ENCODE peak calls at places on chromosomes 12 and 14, in eight cellular contexts. T, L, K, X, H, S, Y and V are unnamed samples.

GRCh38 chr12:56877195-56878009 is 56.8 kb downstream of the SDR9C7 start:
- DNase-seq in L (no peak), S (no peak), K (no peak), H (no peak), Y (no peak), T (no peak), X (no peak), V (no peak)

GRCh38 chr12:29961231-29961630 is 177.5 kb upstream of the TMTC1 start:
- DNase-seq in H (no peak), T (no peak), Y (no peak), S (no peak), X (no peak), K (no peak), L (no peak), V (no peak)

GRCh38 chr14:47675489-47676300 is at the start of gene MDGA2:
- DNase-seq in L (no peak), X (no peak), K (no peak), T (peak), S (no peak), H (no peak), Y (no peak), V (no peak)

GRCh38 chr12:32997471-32997870 is 100.9 kb upstream of the PKP2 start:
- DNase-seq in T (no peak), H (no peak), S (no peak), K (no peak), Y (no peak), X (no peak), L (no peak), V (no peak)

GRCh38 chr12:15726029-15726756 is 63.0 kb downstream of the EPS8 start:
- DNase-seq in T (no peak), L (no peak), Y (peak), H (no peak), X (no peak), K (no peak), S (no peak), V (no peak)

GRCh38 chr12:43914923-43915468 is 79.1 kb downstream of the TMEM117 start:
- DNase-seq in X (no peak), K (no peak), L (no peak), T (peak), Y (peak), H (no peak), S (peak), V (no peak)

GRCh38 chr14:90757452-90757851 is 58.8 kb downstream of the TTC7B start:
- DNase-seq in T (no peak), H (no peak), Y (no peak), K (no peak), X (no peak), S (no peak), L (no peak), V (no peak)

GRCh38 chr12:52372216-52373154 is 5.2 kb upstream of the KRT85 start:
- DNase-seq in X (no peak), T (peak), K (peak), Y (peak), H (no peak), S (peak), L (peak), V (peak)

GRCh38 chr14:54719406-54719805 is 152.5 kb downstream of the SAMD4A start:
- DNase-seq in K (no peak), H (no peak), L (no peak), S (no peak), Y (no peak), X (no peak), T (no peak), V (no peak)

GRCh38 chr12:54606556-54606955 is 18.1 kb upstream of the PPP1R1A start:
- DNase-seq in S (no peak), X (no peak), Y (no peak), K (no peak), L (no peak), T (no peak), H (no peak), V (no peak)

GRCh38 chr12:21239866-21240265 is 94.9 kb downstream of the SLCO1A2 start:
- DNase-seq in K (no peak), L (no peak), S (no peak), Y (peak), T (no peak), H (no peak), X (no peak), V (no peak)

GRCh38 chr12:131197490-131197889 is 243.8 kb downstream of the ADGRD1 start:
- DNase-seq in L (no peak), S (no peak), X (no peak), H (no peak), Y (no peak), K (no peak), T (no peak), V (no peak)

GRCh38 chr12:106819991-106820390 is 45.5 kb downstream of the RIC8B start:
- DNase-seq in T (no peak), Y (no peak), S (no peak), X (no peak), H (no peak), K (no peak), L (no peak), V (no peak)

GRCh38 chr12:63083046-63083445 is 68.0 kb downstream of the AVPR1A start:
- DNase-seq in X (no peak), K (no peak), L (no peak), S (no peak), T (no peak), Y (no peak), H (no peak), V (no peak)

GRCh38 chr14:55706893-55707292 is 126.9 kb downstream of the KTN1 start:
- DNase-seq in S (peak), K (no peak), X (no peak), T (no peak), H (no peak), L (no peak), Y (no peak), V (no peak)

GRCh38 chr12:1573960-1574862 is 20.2 kb downstream of the FBXL14 start:
- DNase-seq in S (no peak), K (no peak), L (no peak), Y (no peak), X (no peak), T (peak), H (no peak), V (no peak)

GRCh38 chr14:31712244-31713127 is 151.3 kb downstream of the NUBPL start:
- DNase-seq in L (no peak), X (no peak), T (no peak), Y (no peak), K (no peak), S (no peak), H (no peak), V (no peak)

GRCh38 chr12:101566318-101566717 is 28.5 kb upstream of the MYBPC1 start:
- DNase-seq in L (no peak), K (no peak), T (no peak), H (no peak), X (no peak), Y (no peak), S (no peak), V (no peak)

GRCh38 chr14:104383088-104383805 is 196.3 kb upstream of the C14orf180 start:
- DNase-seq in X (no peak), L (no peak), H (peak), S (no peak), T (no peak), K (no peak), Y (no peak), V (no peak)

GRCh38 chr14:106766145-106766544 is 1239.8 kb downstream of the TMEM121 start:
- DNase-seq in T (no peak), S (no peak), Y (no peak), H (no peak), L (no peak), K (no peak), X (no peak), V (no peak)

GRCh38 chr14:36857842-36858445 is 196.3 kb downstream of the PAX9 start:
- DNase-seq in X (no peak), S (no peak), H (no peak), Y (no peak), K (no peak), L (no peak), T (no peak), V (no peak)

GRCh38 chr12:38370311-38370710 is 53.7 kb downstream of the ALG10B start:
- DNase-seq in L (no peak), K (no peak), Y (no peak), X (no peak), S (no peak), H (no peak), T (no peak), V (no peak)

GRCh38 chr12:132479938-132480619 is 9.9 kb upstream of the FBRSL1 start:
- DNase-seq in X (no peak), H (no peak), Y (no peak), S (no peak), T (no peak), K (no peak), L (no peak), V (no peak)

GRCh38 chr14:58146399-58146798 is 5.6 kb downstream of the ARMH4 start:
- DNase-seq in T (no peak), X (no peak), L (no peak), Y (no peak), S (no peak), K (no peak), H (no peak), V (no peak)

GRCh38 chr12:110035534-110036104 is 12.7 kb downstream of the C12orf76 start:
- DNase-seq in Y (no peak), S (no peak), X (no peak), L (no peak), T (no peak), H (no peak), K (no peak), V (no peak)

GRCh38 chr14:35331605-35332516 is 39.7 kb downstream of the PSMA6 start:
- DNase-seq in X (no peak), Y (peak), T (no peak), H (no peak), S (peak), L (no peak), K (no peak), V (no peak)

GRCh38 chr12:114396869-114397719 is 8.8 kb downstream of the TBX5 start:
- DNase-seq in L (no peak), H (no peak), X (no peak), S (peak), Y (no peak), K (no peak), T (no peak), V (no peak)

GRCh38 chr12:19130224-19131019 is 889 bp downstream of the PLEKHA5 start:
- DNase-seq in S (peak), H (no peak), T (peak), Y (no peak), L (no peak), K (peak), X (no peak), V (peak)

GRCh38 chr14:101559250-101559623 is 2.1 kb upstream of the DIO3 start:
- DNase-seq in S (no peak), T (no peak), K (no peak), Y (no peak), L (no peak), H (no peak), X (no peak), V (no peak)

GRCh38 chr14:60153996-60154395 is 11.2 kb downstream of the DHRS7 start:
- DNase-seq in L (no peak), X (no peak), H (no peak), T (no peak), K (no peak), Y (no peak), S (no peak), V (peak)